ENCODE peak calls at places on chromosomes 1 and 21, in ten cellular contexts. E is lung, C is NCI-H226, M is HTR-8/SVneo, R is GM13976, K is C1 segment of cervical spinal cord, G is neural crest cell, P is SJCRH30, Q is EL, S is GM20000. Z is an unnamed sample.

GRCh38 chr21:41712201-41712600 is 54.7 kb downstream of the RIPK4 start:
- DNase-seq in E (no peak), G (no peak), C (no peak), K (no peak), S (no peak), Q (no peak), P (no peak), M (no peak), R (no peak), Z (peak)

GRCh38 chr1:71857862-71858261 is 424.5 kb downstream of the NEGR1 start:
- DNase-seq in Q (no peak), G (no peak), S (no peak), C (peak), P (no peak), K (no peak), E (no peak), M (no peak), R (no peak), Z (no peak)

GRCh38 chr1:212013672-212014071 is 21.7 kb downstream of the INTS7 start:
- DNase-seq in R (no peak), Q (no peak), P (no peak), C (no peak), G (no peak), K (no peak), M (no peak), S (no peak), E (no peak), Z (no peak)

GRCh38 chr1:62428351-62428750 is 8.5 kb upstream of the USP1 start:
- DNase-seq in S (no peak), G (no peak), K (no peak), C (no peak), P (peak), Q (no peak), R (no peak), E (no peak), M (no peak), Z (no peak)

GRCh38 chr1:25006770-25007169 is 76.7 kb upstream of the RUNX3 start:
- DNase-seq in M (no peak), P (peak), R (no peak), Q (no peak), G (no peak), K (no peak), E (no peak), S (no peak), C (no peak), Z (peak)

GRCh38 chr1:182263706-182264105 is 127.9 kb downstream of the GLUL start:
- DNase-seq in S (no peak), R (no peak), P (no peak), K (no peak), C (no peak), G (no peak), M (no peak), Q (no peak), E (no peak), Z (no peak)

GRCh38 chr21:14569868-14570267 is 23.8 kb upstream of the SAMSN1 start:
- DNase-seq in R (no peak), C (no peak), S (no peak), Q (no peak), P (no peak), M (no peak), K (no peak), E (no peak), G (no peak), Z (no peak)

GRCh38 chr1:17926906-17927305 is 171.8 kb downstream of the ACTL8 start:
- DNase-seq in Q (no peak), M (no peak), C (no peak), S (no peak), E (no peak), P (no peak), G (no peak), K (no peak), R (no peak), Z (no peak)

GRCh38 chr1:91609571-91609970 is 108.9 kb downstream of the CDC7 start:
- DNase-seq in M (no peak), K (no peak), C (peak), R (no peak), G (no peak), S (no peak), P (no peak), Q (peak), E (no peak), Z (no peak)

GRCh38 chr1:225114354-225114995 is 185.0 kb downstream of the DNAH14 start:
- DNase-seq in C (no peak), G (no peak), Q (no peak), S (no peak), E (no peak), P (no peak), K (no peak), R (no peak), M (no peak), Z (no peak)

GRCh38 chr1:116853680-116854191 is 56.0 kb upstream of the PTGFRN start:
- DNase-seq in K (no peak), C (peak), Q (peak), S (no peak), P (peak), M (peak), E (no peak), G (no peak), R (no peak), Z (peak)

GRCh38 chr1:54230507-54231339 is 30.8 kb downstream of the MRPL37 start:
- DNase-seq in M (no peak), K (no peak), C (no peak), E (no peak), S (no peak), P (no peak), R (no peak), G (no peak), Q (no peak), Z (no peak)

GRCh38 chr1:100089082-100089481 is 43.6 kb downstream of the SASS6 start:
- DNase-seq in E (no peak), Q (no peak), G (no peak), C (no peak), S (no peak), M (no peak), K (no peak), P (no peak), R (no peak), Z (no peak)

GRCh38 chr21:42227909-42228708 is 9.2 kb downstream of the ABCG1 start:
- DNase-seq in P (peak), E (peak), Q (peak), R (peak), M (peak), C (peak), S (peak), G (no peak), K (no peak), Z (peak)

GRCh38 chr1:25194576-25195020 is 37.7 kb downstream of the SYF2 start:
- DNase-seq in G (no peak), M (no peak), Q (no peak), R (no peak), P (no peak), S (no peak), E (no peak), K (no peak), C (no peak), Z (peak)

GRCh38 chr21:44089001-44089911 is 17.9 kb upstream of the PWP2 start:
- DNase-seq in C (no peak), S (no peak), E (peak), P (no peak), K (no peak), R (no peak), Q (no peak), G (no peak), M (no peak), Z (peak)

GRCh38 chr1:1203561-1204424 is 2.6 kb downstream of the TNFRSF18 start:
- DNase-seq in M (no peak), R (no peak), E (no peak), S (no peak), P (no peak), Q (no peak), C (no peak), G (no peak), K (no peak), Z (no peak)

GRCh38 chr1:82034812-82035211 is 234.1 kb downstream of the ADGRL2 start:
- DNase-seq in S (no peak), G (no peak), P (peak), R (no peak), Q (no peak), C (no peak), K (no peak), E (no peak), M (no peak), Z (no peak)

GRCh38 chr1:93815738-93816110 is 63.3 kb downstream of the DNTTIP2 start:
- DNase-seq in K (no peak), M (no peak), P (no peak), R (no peak), S (no peak), Q (no peak), G (no peak), C (peak), E (no peak), Z (no peak)

GRCh38 chr1:2213576-2214505 is 14.3 kb upstream of the SKI start:
- DNase-seq in C (no peak), K (no peak), Q (peak), S (no peak), E (no peak), G (no peak), M (no peak), R (no peak), P (peak), Z (peak)

GRCh38 chr21:45555557-45556301 is 13.5 kb upstream of the SLC19A1 start:
- DNase-seq in R (peak), C (peak), G (peak), K (no peak), P (peak), M (peak), Q (peak), S (peak), E (peak), Z (peak)

GRCh38 chr1:161733526-161733925 is 12.2 kb downstream of the FCRLB start:
- DNase-seq in Q (peak), C (peak), M (no peak), G (no peak), E (no peak), R (no peak), S (no peak), K (no peak), P (no peak), Z (no peak)

GRCh38 chr1:214808845-214809460 is 206.0 kb downstream of the CENPF start:
- DNase-seq in P (peak), Q (peak), K (no peak), M (peak), S (no peak), G (no peak), E (no peak), R (no peak), C (no peak), Z (no peak)

GRCh38 chr21:39663742-39664492 is 51.2 kb downstream of the B3GALT5 start:
- DNase-seq in M (no peak), E (no peak), C (no peak), K (no peak), P (no peak), S (no peak), Q (no peak), R (no peak), G (no peak), Z (no peak)

GRCh38 chr1:240217398-240217797 is 125.7 kb downstream of the FMN2 start:
- DNase-seq in P (no peak), S (no peak), M (no peak), R (no peak), Q (no peak), E (no peak), C (no peak), G (no peak), K (no peak), Z (no peak)

GRCh38 chr1:59332983-59333382 is 36.1 kb downstream of the FGGY start:
- DNase-seq in C (peak), S (no peak), K (no peak), R (no peak), M (no peak), G (no peak), Q (peak), E (no peak), P (no peak), Z (no peak)

GRCh38 chr1:236888903-236889302 is 93.8 kb downstream of the MTR start:
- DNase-seq in S (no peak), R (no peak), Q (no peak), M (no peak), P (no peak), E (no peak), G (no peak), K (no peak), C (no peak), Z (no peak)

GRCh38 chr1:222068937-222069336 is 327.0 kb upstream of the DUSP10 start:
- DNase-seq in M (no peak), E (no peak), K (no peak), R (no peak), C (peak), Q (peak), G (no peak), P (no peak), S (no peak), Z (no peak)

GRCh38 chr1:199762567-199762966 is 264.9 kb upstream of the NR5A2 start:
- DNase-seq in R (no peak), K (no peak), M (no peak), Q (no peak), P (no peak), C (no peak), S (no peak), G (no peak), E (no peak), Z (no peak)

GRCh38 chr21:35796834-35797233 is 263.5 kb downstream of the SETD4 start:
- DNase-seq in E (no peak), R (no peak), M (no peak), S (no peak), G (no peak), K (no peak), C (no peak), Q (no peak), P (peak), Z (no peak)

GRCh38 chr1:245085508-245086095 is 69.2 kb upstream of the KIF26B start:
- DNase-seq in M (peak), K (no peak), R (peak), E (peak), Q (peak), P (no peak), S (no peak), C (peak), G (no peak), Z (no peak)

GRCh38 chr21:33317226-33317625 is 7.5 kb upstream of the IFNAR1 start:
- DNase-seq in G (no peak), C (no peak), K (no peak), E (no peak), M (no peak), Q (no peak), R (no peak), S (no peak), P (no peak), Z (no peak)

GRCh38 chr1:9561429-9561828 is 22.2 kb downstream of the SLC25A33 start:
- DNase-seq in R (no peak), P (peak), K (no peak), G (no peak), Q (peak), E (no peak), M (peak), S (no peak), C (peak), Z (peak)

GRCh38 chr1:207049974-207050391 is 1.0 kb downstream of the YOD1 start:
- DNase-seq in Q (peak), M (no peak), C (no peak), P (peak), G (peak), R (peak), K (no peak), S (peak), E (no peak), Z (peak)

GRCh38 chr1:205661429-205662134 is 18.7 kb downstream of the SLC45A3 start:
- DNase-seq in Q (no peak), R (no peak), S (no peak), K (no peak), G (no peak), M (no peak), C (no peak), P (no peak), E (no peak), Z (no peak)

GRCh38 chr21:16181024-16181423 is 451.2 kb downstream of the USP25 start:
- DNase-seq in G (no peak), R (no peak), M (no peak), K (no peak), Q (no peak), E (no peak), P (no peak), S (no peak), C (no peak), Z (no peak)

GRCh38 chr1:39902121-39902807 is 547 bp upstream of the MYCL start:
- DNase-seq in K (peak), G (peak), Q (peak), M (peak), R (peak), C (peak), P (peak), E (peak), S (peak), Z (peak)